ENCODE peak calls at places on chromosomes 12 and 14, in six cellular contexts. Z, N, L, S, G and R are unnamed samples.

GRCh38 chr12:28933864-28934527 is 215.1 kb upstream of the FAR2 start:
- DNase-seq in Z (no peak), N (no peak), L (no peak), S (no peak), G (peak; percentile 23), R (peak; percentile 62)

GRCh38 chr12:6154730-6155459 is 30.4 kb upstream of the VWF start:
- DNase-seq in Z (peak; percentile 88), N (no peak), L (no peak), S (no peak), G (no peak), R (no peak)

GRCh38 chr12:77167801-77168200 is 102.4 kb upstream of the E2F7 start:
- DNase-seq in Z (no peak), N (no peak), L (no peak), S (no peak), G (no peak), R (peak; percentile 36)

GRCh38 chr12:52945389-52946232 is 3.3 kb upstream of the KRT18 start:
- DNase-seq in Z (no peak), N (peak; percentile 53), L (no peak), S (no peak), G (peak; percentile 49), R (peak; percentile 48)

GRCh38 chr12:3315201-3315661 is 175.8 kb upstream of the PRMT8 start:
- DNase-seq in Z (peak; percentile 60), N (peak; percentile 79), L (no peak), S (no peak), G (peak; percentile 53), R (peak; percentile 73)

GRCh38 chr14:23121401-23121800 is 2.3 kb upstream of the CEBPE start:
- DNase-seq in Z (no peak), N (no peak), L (no peak), S (no peak), G (no peak), R (peak; percentile 15)

GRCh38 chr12:6764011-6764828 is 1.9 kb upstream of the PTMS start:
- DNase-seq in Z (peak; percentile 96), N (peak; percentile 95), L (no peak), S (peak; percentile 75), G (peak; percentile 99), R (peak; percentile 95)

GRCh38 chr14:94596361-94596760 is 15.1 kb downstream of the SERPINA5 start:
- DNase-seq in Z (no peak), N (no peak), L (no peak), S (no peak), G (no peak), R (no peak)

GRCh38 chr14:80275208-80275850 is 64.0 kb upstream of the DIO2 start:
- DNase-seq in Z (no peak), N (peak; percentile 9), L (no peak), S (no peak), G (peak; percentile 18), R (peak; percentile 39)

GRCh38 chr12:45214739-45215418 is 1.0 kb upstream of the ANO6 start:
- DNase-seq in Z (no peak), N (no peak), L (no peak), S (no peak), G (no peak), R (peak; percentile 20)

GRCh38 chr12:124295431-124296058 is 652 bp downstream of the RFLNA start:
- DNase-seq in Z (no peak), N (no peak), L (no peak), S (no peak), G (no peak), R (no peak)

GRCh38 chr12:116141110-116141832 is 136.2 kb downstream of the MED13L start:
- DNase-seq in Z (peak; percentile 52), N (no peak), L (no peak), S (no peak), G (no peak), R (no peak)

GRCh38 chr12:120735181-120735580 is 9.6 kb downstream of the ACADS start:
- DNase-seq in Z (no peak), N (no peak), L (no peak), S (no peak), G (peak; percentile 56), R (peak; percentile 64)

GRCh38 chr12:101782544-101782855 is 43.2 kb upstream of the SYCP3 start:
- DNase-seq in Z (no peak), N (no peak), L (no peak), S (no peak), G (no peak), R (no peak)

GRCh38 chr12:80811957-80812708 is 95.4 kb downstream of the MYF5 start:
- DNase-seq in Z (no peak), N (no peak), L (no peak), S (no peak), G (no peak), R (no peak)

GRCh38 chr14:64960762-64961276 is 11.3 kb downstream of the RAB15 start:
- DNase-seq in Z (no peak), N (no peak), L (no peak), S (no peak), G (no peak), R (no peak)

GRCh38 chr14:103871596-103872480 is 24.5 kb upstream of the PPP1R13B start:
- DNase-seq in Z (no peak), N (peak; percentile 80), L (peak; percentile 56), S (no peak), G (no peak), R (peak; percentile 55)

GRCh38 chr12:2376855-2377657 is 324.3 kb downstream of the CACNA1C start:
- DNase-seq in Z (peak; percentile 44), N (no peak), L (no peak), S (no peak), G (no peak), R (no peak)

GRCh38 chr12:71392521-71393145 is 47.0 kb upstream of the LGR5 start:
- DNase-seq in Z (peak; percentile 31), N (peak; percentile 59), L (no peak), S (no peak), G (peak; percentile 70), R (peak; percentile 84)

GRCh38 chr12:5773550-5773949 is 171.5 kb downstream of the ANO2 start:
- DNase-seq in Z (no peak), N (no peak), L (no peak), S (no peak), G (no peak), R (no peak)

GRCh38 chr14:88430976-88431375 is 45.5 kb downstream of the SPATA7 start:
- DNase-seq in Z (no peak), N (no peak), L (no peak), S (no peak), G (no peak), R (no peak)

GRCh38 chr14:81001447-81001846 is 46.0 kb downstream of the TSHR start:
- DNase-seq in Z (no peak), N (no peak), L (no peak), S (no peak), G (no peak), R (no peak)

GRCh38 chr14:75982724-75983358 is 1.0 kb upstream of the TGFB3 start:
- DNase-seq in Z (peak; percentile 66), N (peak; percentile 37), L (no peak), S (no peak), G (peak; percentile 40), R (no peak)

GRCh38 chr12:42756841-42757661 is 167.5 kb upstream of the PRICKLE1 start:
- DNase-seq in Z (no peak), N (peak; percentile 67), L (no peak), S (no peak), G (peak; percentile 75), R (peak; percentile 93)

GRCh38 chr12:25982416-25982815 is 23.9 kb downstream of the RASSF8 start:
- DNase-seq in Z (no peak), N (no peak), L (no peak), S (no peak), G (no peak), R (no peak)

GRCh38 chr14:31166271-31166561 is 41.4 kb downstream of the HECTD1 start:
- DNase-seq in Z (no peak), N (no peak), L (no peak), S (no peak), G (peak; percentile 27), R (no peak)

GRCh38 chr12:84856156-84856900 is 56.3 kb downstream of the SLC6A15 start:
- DNase-seq in Z (no peak), N (peak; percentile 41), L (no peak), S (no peak), G (peak; percentile 80), R (peak; percentile 93)

GRCh38 chr14:56555921-56556570 is 23.6 kb upstream of the TMEM260 start:
- DNase-seq in Z (no peak), N (peak; percentile 52), L (no peak), S (no peak), G (peak; percentile 50), R (peak; percentile 72)
- TF ChIP-seq CTCF in Z (peak; percentile 80), N (peak; percentile 55), L (no peak), S (no peak), G (peak; percentile 72), R (peak; percentile 79)

GRCh38 chr12:121989266-121989950 is 32.3 kb upstream of the BCL7A start:
- DNase-seq in Z (no peak), N (no peak), L (no peak), S (no peak), G (no peak), R (no peak)
- TF ChIP-seq CTCF in Z (no peak), N (no peak), L (no peak), S (no peak), G (no peak), R (no peak)

DNA sequence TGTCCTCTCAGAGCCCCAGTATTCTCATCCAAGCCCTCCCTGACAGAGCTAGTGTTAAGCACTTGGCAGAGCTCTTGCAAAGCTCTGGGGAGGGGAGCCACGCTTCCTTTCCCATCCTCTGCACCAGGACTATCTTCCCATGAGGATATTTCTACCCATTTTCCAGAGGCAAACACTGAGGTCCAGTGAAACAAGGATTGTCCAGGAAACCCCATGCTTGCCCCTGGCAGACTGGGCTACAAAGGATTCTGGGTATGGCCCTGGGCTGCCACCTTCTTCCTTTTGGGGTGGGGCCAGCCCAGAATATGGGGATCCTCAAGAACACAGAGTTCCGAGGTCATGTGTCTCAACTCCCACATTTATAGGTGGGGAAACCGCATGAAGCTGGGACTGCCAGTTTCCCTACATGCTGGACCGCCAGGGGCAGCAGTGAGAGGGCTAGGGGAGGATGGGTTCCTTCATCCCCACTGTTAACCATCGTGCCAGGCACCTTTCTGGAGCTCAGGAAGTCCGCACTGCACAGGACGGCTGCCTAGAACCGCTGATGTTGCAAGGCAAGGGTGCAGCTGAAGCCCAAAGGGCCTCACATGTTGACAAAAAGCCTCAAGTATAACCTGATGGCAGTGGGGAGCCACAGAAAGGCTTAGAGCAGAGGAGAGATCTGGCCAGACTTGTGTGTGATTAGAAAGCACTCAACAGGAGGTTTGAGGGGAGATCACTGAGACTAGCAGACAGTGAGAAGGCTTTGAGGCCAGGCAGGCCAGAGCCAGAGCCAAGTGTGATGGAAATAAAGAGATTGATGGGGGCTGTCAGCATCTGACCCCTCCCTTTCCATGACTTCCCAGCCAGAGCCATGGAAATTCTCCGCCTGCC is 5.5 kb upstream of the CCDC85C start:
- DNase-seq in Z (peak; percentile 70), N (no peak), L (no peak), S (no peak), G (no peak), R (no peak)
- TF ChIP-seq CTCF in Z (peak; percentile 71), N (peak; percentile 45), L (peak; percentile 68), S (no peak), G (no peak), R (no peak)

GRCh38 chr12:57498143-57498524 is 10.3 kb downstream of the MARS1 start:
- DNase-seq in Z (no peak), N (no peak), L (no peak), S (no peak), G (no peak), R (no peak)
- TF ChIP-seq CTCF in Z (no peak), N (no peak), L (no peak), S (no peak), G (no peak), R (no peak)

GRCh38 chr14:24253936-24254335 is 9.0 kb downstream of the TGM1 start:
- DNase-seq in Z (no peak), N (no peak), L (no peak), S (no peak), G (no peak), R (no peak)
- TF ChIP-seq CTCF in Z (no peak), N (no peak), L (no peak), S (no peak), G (no peak), R (no peak)